ENCODE peak calls at places on chromosomes 1 and 21, in ten cellular contexts. One of them, this sample, is unnamed.

GRCh38 chr1:43128816-43129215 is 43.3 kb downstream of the EBNA1BP2 start:
- DNase-seq in stimulated activated CD4-positive, alpha-beta T cell treated with anti-CD3 and anti-CD28 coated beads, Interleukin-2, amount 100 ng/mL, for 48 hours: no peak
- DNase-seq in activated CD4-positive, alpha-beta T cell treated with anti-CD3 and anti-CD28 coated beads, Interleukin-2, amount 50 U/mL, for 1 hour: no peak
- DNase-seq in substantia nigra: no peak
- DNase-seq in CD8-positive, alpha-beta memory T cell: no peak
- DNase-seq in GOT3: no peak
- DNase-seq in T follicular helper cell: no peak
- DNase-seq in stimulated activated naive CD4-positive, alpha-beta T cell: no peak
- DNase-seq in ACHN: no peak
- DNase-seq in stimulated activated naive CD8-positive, alpha-beta T cell treated with anti-CD3 and anti-CD28 coated beads, Interleukin-15, Interleukin-2, amounts not matched to agents 100 U/mL and 50 U/mL, for 24 hours: no peak
- DNase-seq in this sample: no peak

GRCh38 chr21:41726630-41726969 is 40.3 kb downstream of the RIPK4 start:
- DNase-seq in stimulated activated CD4-positive, alpha-beta T cell treated with anti-CD3 and anti-CD28 coated beads, Interleukin-2, amount 100 ng/mL, for 48 hours: no peak
- DNase-seq in activated CD4-positive, alpha-beta T cell treated with anti-CD3 and anti-CD28 coated beads, Interleukin-2, amount 50 U/mL, for 1 hour: no peak
- DNase-seq in substantia nigra: no peak
- DNase-seq in CD8-positive, alpha-beta memory T cell: no peak
- DNase-seq in GOT3: no peak
- DNase-seq in T follicular helper cell: no peak
- DNase-seq in stimulated activated naive CD4-positive, alpha-beta T cell: no peak
- DNase-seq in ACHN: no peak
- DNase-seq in stimulated activated naive CD8-positive, alpha-beta T cell treated with anti-CD3 and anti-CD28 coated beads, Interleukin-15, Interleukin-2, amounts not matched to agents 100 U/mL and 50 U/mL, for 24 hours: no peak
- DNase-seq in this sample: no peak

GRCh38 chr1:93740601-93741031 is 59.0 kb upstream of the BCAR3 start:
- DNase-seq in stimulated activated CD4-positive, alpha-beta T cell treated with anti-CD3 and anti-CD28 coated beads, Interleukin-2, amount 100 ng/mL, for 48 hours: no peak
- DNase-seq in activated CD4-positive, alpha-beta T cell treated with anti-CD3 and anti-CD28 coated beads, Interleukin-2, amount 50 U/mL, for 1 hour: no peak
- DNase-seq in substantia nigra: no peak
- DNase-seq in CD8-positive, alpha-beta memory T cell: no peak
- DNase-seq in GOT3: no peak
- DNase-seq in T follicular helper cell: no peak
- DNase-seq in stimulated activated naive CD4-positive, alpha-beta T cell: no peak
- DNase-seq in ACHN: no peak
- DNase-seq in stimulated activated naive CD8-positive, alpha-beta T cell treated with anti-CD3 and anti-CD28 coated beads, Interleukin-15, Interleukin-2, amounts not matched to agents 100 U/mL and 50 U/mL, for 24 hours: no peak
- DNase-seq in this sample: no peak

GRCh38 chr1:204990059-204990664 is 52.9 kb upstream of the CNTN2 start:
- DNase-seq in stimulated activated CD4-positive, alpha-beta T cell treated with anti-CD3 and anti-CD28 coated beads, Interleukin-2, amount 100 ng/mL, for 48 hours: no peak
- DNase-seq in activated CD4-positive, alpha-beta T cell treated with anti-CD3 and anti-CD28 coated beads, Interleukin-2, amount 50 U/mL, for 1 hour: no peak
- DNase-seq in substantia nigra: peak; percentile 36
- DNase-seq in CD8-positive, alpha-beta memory T cell: no peak
- DNase-seq in GOT3: no peak
- DNase-seq in T follicular helper cell: no peak
- DNase-seq in stimulated activated naive CD4-positive, alpha-beta T cell: no peak
- DNase-seq in ACHN: no peak
- DNase-seq in stimulated activated naive CD8-positive, alpha-beta T cell treated with anti-CD3 and anti-CD28 coated beads, Interleukin-15, Interleukin-2, amounts not matched to agents 100 U/mL and 50 U/mL, for 24 hours: no peak
- DNase-seq in this sample: no peak

GRCh38 chr1:231416896-231417295 is 5.2 kb downstream of the EGLN1 start:
- DNase-seq in stimulated activated CD4-positive, alpha-beta T cell treated with anti-CD3 and anti-CD28 coated beads, Interleukin-2, amount 100 ng/mL, for 48 hours: no peak
- DNase-seq in activated CD4-positive, alpha-beta T cell treated with anti-CD3 and anti-CD28 coated beads, Interleukin-2, amount 50 U/mL, for 1 hour: no peak
- DNase-seq in substantia nigra: no peak
- DNase-seq in CD8-positive, alpha-beta memory T cell: no peak
- DNase-seq in GOT3: no peak
- DNase-seq in T follicular helper cell: no peak
- DNase-seq in stimulated activated naive CD4-positive, alpha-beta T cell: no peak
- DNase-seq in ACHN: no peak
- DNase-seq in stimulated activated naive CD8-positive, alpha-beta T cell treated with anti-CD3 and anti-CD28 coated beads, Interleukin-15, Interleukin-2, amounts not matched to agents 100 U/mL and 50 U/mL, for 24 hours: no peak
- DNase-seq in this sample: no peak

GRCh38 chr1:247435026-247435770 is 19.2 kb downstream of the NLRP3 start:
- DNase-seq in stimulated activated CD4-positive, alpha-beta T cell treated with anti-CD3 and anti-CD28 coated beads, Interleukin-2, amount 100 ng/mL, for 48 hours: no peak
- DNase-seq in activated CD4-positive, alpha-beta T cell treated with anti-CD3 and anti-CD28 coated beads, Interleukin-2, amount 50 U/mL, for 1 hour: no peak
- DNase-seq in substantia nigra: no peak
- DNase-seq in CD8-positive, alpha-beta memory T cell: no peak
- DNase-seq in GOT3: no peak
- DNase-seq in T follicular helper cell: no peak
- DNase-seq in stimulated activated naive CD4-positive, alpha-beta T cell: no peak
- DNase-seq in ACHN: no peak
- DNase-seq in stimulated activated naive CD8-positive, alpha-beta T cell treated with anti-CD3 and anti-CD28 coated beads, Interleukin-15, Interleukin-2, amounts not matched to agents 100 U/mL and 50 U/mL, for 24 hours: no peak
- DNase-seq in this sample: no peak

GRCh38 chr1:12511516-12512468 is 106.2 kb downstream of the DHRS3 start:
- DNase-seq in stimulated activated CD4-positive, alpha-beta T cell treated with anti-CD3 and anti-CD28 coated beads, Interleukin-2, amount 100 ng/mL, for 48 hours: no peak
- DNase-seq in activated CD4-positive, alpha-beta T cell treated with anti-CD3 and anti-CD28 coated beads, Interleukin-2, amount 50 U/mL, for 1 hour: no peak
- DNase-seq in substantia nigra: no peak
- DNase-seq in CD8-positive, alpha-beta memory T cell: no peak
- DNase-seq in GOT3: no peak
- DNase-seq in T follicular helper cell: no peak
- DNase-seq in stimulated activated naive CD4-positive, alpha-beta T cell: no peak
- DNase-seq in ACHN: no peak
- DNase-seq in stimulated activated naive CD8-positive, alpha-beta T cell treated with anti-CD3 and anti-CD28 coated beads, Interleukin-15, Interleukin-2, amounts not matched to agents 100 U/mL and 50 U/mL, for 24 hours: no peak
- DNase-seq in this sample: no peak

GRCh38 chr21:37835512-37835911 is 80.7 kb downstream of the KCNJ6 start:
- DNase-seq in stimulated activated CD4-positive, alpha-beta T cell treated with anti-CD3 and anti-CD28 coated beads, Interleukin-2, amount 100 ng/mL, for 48 hours: no peak
- DNase-seq in activated CD4-positive, alpha-beta T cell treated with anti-CD3 and anti-CD28 coated beads, Interleukin-2, amount 50 U/mL, for 1 hour: no peak
- DNase-seq in substantia nigra: no peak
- DNase-seq in CD8-positive, alpha-beta memory T cell: no peak
- DNase-seq in GOT3: no peak
- DNase-seq in T follicular helper cell: no peak
- DNase-seq in stimulated activated naive CD4-positive, alpha-beta T cell: no peak
- DNase-seq in ACHN: no peak
- DNase-seq in stimulated activated naive CD8-positive, alpha-beta T cell treated with anti-CD3 and anti-CD28 coated beads, Interleukin-15, Interleukin-2, amounts not matched to agents 100 U/mL and 50 U/mL, for 24 hours: no peak
- DNase-seq in this sample: no peak

GRCh38 chr1:40305451-40305850 is 11.6 kb downstream of the COL9A2 start:
- DNase-seq in stimulated activated CD4-positive, alpha-beta T cell treated with anti-CD3 and anti-CD28 coated beads, Interleukin-2, amount 100 ng/mL, for 48 hours: no peak
- DNase-seq in activated CD4-positive, alpha-beta T cell treated with anti-CD3 and anti-CD28 coated beads, Interleukin-2, amount 50 U/mL, for 1 hour: no peak
- DNase-seq in substantia nigra: no peak
- DNase-seq in CD8-positive, alpha-beta memory T cell: no peak
- DNase-seq in GOT3: no peak
- DNase-seq in T follicular helper cell: no peak
- DNase-seq in stimulated activated naive CD4-positive, alpha-beta T cell: no peak
- DNase-seq in ACHN: peak; percentile 4
- DNase-seq in stimulated activated naive CD8-positive, alpha-beta T cell treated with anti-CD3 and anti-CD28 coated beads, Interleukin-15, Interleukin-2, amounts not matched to agents 100 U/mL and 50 U/mL, for 24 hours: peak; percentile 23
- DNase-seq in this sample: no peak

GRCh38 chr1:166489670-166490436 is 323.1 kb upstream of the FAM78B start:
- DNase-seq in stimulated activated CD4-positive, alpha-beta T cell treated with anti-CD3 and anti-CD28 coated beads, Interleukin-2, amount 100 ng/mL, for 48 hours: peak; percentile 27
- DNase-seq in activated CD4-positive, alpha-beta T cell treated with anti-CD3 and anti-CD28 coated beads, Interleukin-2, amount 50 U/mL, for 1 hour: peak; percentile 30
- DNase-seq in substantia nigra: no peak
- DNase-seq in CD8-positive, alpha-beta memory T cell: peak; percentile 58
- DNase-seq in GOT3: peak; percentile 33
- DNase-seq in T follicular helper cell: peak; percentile 6
- DNase-seq in stimulated activated naive CD4-positive, alpha-beta T cell: peak; percentile 18
- DNase-seq in ACHN: no peak
- DNase-seq in stimulated activated naive CD8-positive, alpha-beta T cell treated with anti-CD3 and anti-CD28 coated beads, Interleukin-15, Interleukin-2, amounts not matched to agents 100 U/mL and 50 U/mL, for 24 hours: peak; percentile 43
- DNase-seq in this sample: no peak

GRCh38 chr1:65229754-65230339 is 79.5 kb upstream of the DNAJC6 start:
- DNase-seq in stimulated activated CD4-positive, alpha-beta T cell treated with anti-CD3 and anti-CD28 coated beads, Interleukin-2, amount 100 ng/mL, for 48 hours: no peak
- DNase-seq in activated CD4-positive, alpha-beta T cell treated with anti-CD3 and anti-CD28 coated beads, Interleukin-2, amount 50 U/mL, for 1 hour: no peak
- DNase-seq in substantia nigra: no peak
- DNase-seq in CD8-positive, alpha-beta memory T cell: no peak
- DNase-seq in GOT3: no peak
- DNase-seq in T follicular helper cell: no peak
- DNase-seq in stimulated activated naive CD4-positive, alpha-beta T cell: no peak
- DNase-seq in ACHN: no peak
- DNase-seq in stimulated activated naive CD8-positive, alpha-beta T cell treated with anti-CD3 and anti-CD28 coated beads, Interleukin-15, Interleukin-2, amounts not matched to agents 100 U/mL and 50 U/mL, for 24 hours: no peak
- DNase-seq in this sample: no peak

GRCh38 chr1:39499668-39500067 is 8.2 kb downstream of the BMP8A start:
- DNase-seq in stimulated activated CD4-positive, alpha-beta T cell treated with anti-CD3 and anti-CD28 coated beads, Interleukin-2, amount 100 ng/mL, for 48 hours: no peak
- DNase-seq in activated CD4-positive, alpha-beta T cell treated with anti-CD3 and anti-CD28 coated beads, Interleukin-2, amount 50 U/mL, for 1 hour: no peak
- DNase-seq in substantia nigra: no peak
- DNase-seq in CD8-positive, alpha-beta memory T cell: no peak
- DNase-seq in GOT3: no peak
- DNase-seq in T follicular helper cell: no peak
- DNase-seq in stimulated activated naive CD4-positive, alpha-beta T cell: no peak
- DNase-seq in ACHN: no peak
- DNase-seq in stimulated activated naive CD8-positive, alpha-beta T cell treated with anti-CD3 and anti-CD28 coated beads, Interleukin-15, Interleukin-2, amounts not matched to agents 100 U/mL and 50 U/mL, for 24 hours: no peak
- DNase-seq in this sample: no peak

GRCh38 chr21:42118901-42119300 is 47.8 kb downstream of the UMODL1 start:
- DNase-seq in stimulated activated CD4-positive, alpha-beta T cell treated with anti-CD3 and anti-CD28 coated beads, Interleukin-2, amount 100 ng/mL, for 48 hours: no peak
- DNase-seq in activated CD4-positive, alpha-beta T cell treated with anti-CD3 and anti-CD28 coated beads, Interleukin-2, amount 50 U/mL, for 1 hour: no peak
- DNase-seq in substantia nigra: no peak
- DNase-seq in CD8-positive, alpha-beta memory T cell: no peak
- DNase-seq in GOT3: no peak
- DNase-seq in T follicular helper cell: no peak
- DNase-seq in stimulated activated naive CD4-positive, alpha-beta T cell: no peak
- DNase-seq in ACHN: no peak
- DNase-seq in stimulated activated naive CD8-positive, alpha-beta T cell treated with anti-CD3 and anti-CD28 coated beads, Interleukin-15, Interleukin-2, amounts not matched to agents 100 U/mL and 50 U/mL, for 24 hours: no peak
- DNase-seq in this sample: no peak

GRCh38 chr1:77953907-77954306 is 25.0 kb downstream of the FUBP1 start:
- DNase-seq in stimulated activated CD4-positive, alpha-beta T cell treated with anti-CD3 and anti-CD28 coated beads, Interleukin-2, amount 100 ng/mL, for 48 hours: no peak
- DNase-seq in activated CD4-positive, alpha-beta T cell treated with anti-CD3 and anti-CD28 coated beads, Interleukin-2, amount 50 U/mL, for 1 hour: no peak
- DNase-seq in substantia nigra: no peak
- DNase-seq in CD8-positive, alpha-beta memory T cell: no peak
- DNase-seq in GOT3: no peak
- DNase-seq in T follicular helper cell: no peak
- DNase-seq in stimulated activated naive CD4-positive, alpha-beta T cell: no peak
- DNase-seq in ACHN: no peak
- DNase-seq in stimulated activated naive CD8-positive, alpha-beta T cell treated with anti-CD3 and anti-CD28 coated beads, Interleukin-15, Interleukin-2, amounts not matched to agents 100 U/mL and 50 U/mL, for 24 hours: no peak
- DNase-seq in this sample: no peak

GRCh38 chr1:152743371-152744145 is 14.3 kb upstream of the KPRP start:
- DNase-seq in stimulated activated CD4-positive, alpha-beta T cell treated with anti-CD3 and anti-CD28 coated beads, Interleukin-2, amount 100 ng/mL, for 48 hours: no peak
- DNase-seq in activated CD4-positive, alpha-beta T cell treated with anti-CD3 and anti-CD28 coated beads, Interleukin-2, amount 50 U/mL, for 1 hour: no peak
- DNase-seq in substantia nigra: no peak
- DNase-seq in CD8-positive, alpha-beta memory T cell: no peak
- DNase-seq in GOT3: no peak
- DNase-seq in T follicular helper cell: no peak
- DNase-seq in stimulated activated naive CD4-positive, alpha-beta T cell: no peak
- DNase-seq in ACHN: no peak
- DNase-seq in stimulated activated naive CD8-positive, alpha-beta T cell treated with anti-CD3 and anti-CD28 coated beads, Interleukin-15, Interleukin-2, amounts not matched to agents 100 U/mL and 50 U/mL, for 24 hours: no peak
- DNase-seq in this sample: no peak

GRCh38 chr1:14055442-14056225 is 355.6 kb downstream of the PRDM2 start:
- DNase-seq in stimulated activated CD4-positive, alpha-beta T cell treated with anti-CD3 and anti-CD28 coated beads, Interleukin-2, amount 100 ng/mL, for 48 hours: no peak
- DNase-seq in activated CD4-positive, alpha-beta T cell treated with anti-CD3 and anti-CD28 coated beads, Interleukin-2, amount 50 U/mL, for 1 hour: no peak
- DNase-seq in substantia nigra: no peak
- DNase-seq in CD8-positive, alpha-beta memory T cell: no peak
- DNase-seq in GOT3: no peak
- DNase-seq in T follicular helper cell: no peak
- DNase-seq in stimulated activated naive CD4-positive, alpha-beta T cell: no peak
- DNase-seq in ACHN: no peak
- DNase-seq in stimulated activated naive CD8-positive, alpha-beta T cell treated with anti-CD3 and anti-CD28 coated beads, Interleukin-15, Interleukin-2, amounts not matched to agents 100 U/mL and 50 U/mL, for 24 hours: no peak
- DNase-seq in this sample: peak; percentile 6

GRCh38 chr1:213014642-213015041 is 1.0 kb downstream of the ANGEL2 start:
- DNase-seq in stimulated activated CD4-positive, alpha-beta T cell treated with anti-CD3 and anti-CD28 coated beads, Interleukin-2, amount 100 ng/mL, for 48 hours: no peak
- DNase-seq in activated CD4-positive, alpha-beta T cell treated with anti-CD3 and anti-CD28 coated beads, Interleukin-2, amount 50 U/mL, for 1 hour: no peak
- DNase-seq in substantia nigra: no peak
- DNase-seq in CD8-positive, alpha-beta memory T cell: no peak
- DNase-seq in GOT3: no peak
- DNase-seq in T follicular helper cell: no peak
- DNase-seq in stimulated activated naive CD4-positive, alpha-beta T cell: no peak
- DNase-seq in ACHN: peak; percentile 26
- DNase-seq in stimulated activated naive CD8-positive, alpha-beta T cell treated with anti-CD3 and anti-CD28 coated beads, Interleukin-15, Interleukin-2, amounts not matched to agents 100 U/mL and 50 U/mL, for 24 hours: no peak
- DNase-seq in this sample: no peak

GRCh38 chr1:57983441-57983840 is 559.6 kb upstream of the DAB1 start:
- DNase-seq in stimulated activated CD4-positive, alpha-beta T cell treated with anti-CD3 and anti-CD28 coated beads, Interleukin-2, amount 100 ng/mL, for 48 hours: no peak
- DNase-seq in activated CD4-positive, alpha-beta T cell treated with anti-CD3 and anti-CD28 coated beads, Interleukin-2, amount 50 U/mL, for 1 hour: no peak
- DNase-seq in substantia nigra: no peak
- DNase-seq in CD8-positive, alpha-beta memory T cell: no peak
- DNase-seq in GOT3: no peak
- DNase-seq in T follicular helper cell: no peak
- DNase-seq in stimulated activated naive CD4-positive, alpha-beta T cell: no peak
- DNase-seq in ACHN: no peak
- DNase-seq in stimulated activated naive CD8-positive, alpha-beta T cell treated with anti-CD3 and anti-CD28 coated beads, Interleukin-15, Interleukin-2, amounts not matched to agents 100 U/mL and 50 U/mL, for 24 hours: no peak
- DNase-seq in this sample: no peak

GRCh38 chr21:8988696-8989095 is 1532.7 kb upstream of the TPTE start:
- DNase-seq in stimulated activated CD4-positive, alpha-beta T cell treated with anti-CD3 and anti-CD28 coated beads, Interleukin-2, amount 100 ng/mL, for 48 hours: no peak
- DNase-seq in activated CD4-positive, alpha-beta T cell treated with anti-CD3 and anti-CD28 coated beads, Interleukin-2, amount 50 U/mL, for 1 hour: no peak
- DNase-seq in substantia nigra: no peak
- DNase-seq in CD8-positive, alpha-beta memory T cell: no peak
- DNase-seq in GOT3: no peak
- DNase-seq in T follicular helper cell: no peak
- DNase-seq in stimulated activated naive CD4-positive, alpha-beta T cell: no peak
- DNase-seq in ACHN: no peak
- DNase-seq in stimulated activated naive CD8-positive, alpha-beta T cell treated with anti-CD3 and anti-CD28 coated beads, Interleukin-15, Interleukin-2, amounts not matched to agents 100 U/mL and 50 U/mL, for 24 hours: no peak
- DNase-seq in this sample: no peak

GRCh38 chr1:151282883-151283725 is 1.0 kb downstream of the ZNF687 start:
- DNase-seq in stimulated activated CD4-positive, alpha-beta T cell treated with anti-CD3 and anti-CD28 coated beads, Interleukin-2, amount 100 ng/mL, for 48 hours: no peak
- DNase-seq in activated CD4-positive, alpha-beta T cell treated with anti-CD3 and anti-CD28 coated beads, Interleukin-2, amount 50 U/mL, for 1 hour: peak; percentile 13
- DNase-seq in substantia nigra: peak; percentile 34
- DNase-seq in CD8-positive, alpha-beta memory T cell: peak; percentile 16
- DNase-seq in GOT3: no peak
- DNase-seq in T follicular helper cell: peak; percentile 9
- DNase-seq in stimulated activated naive CD4-positive, alpha-beta T cell: no peak
- DNase-seq in ACHN: peak; percentile 29
- DNase-seq in stimulated activated naive CD8-positive, alpha-beta T cell treated with anti-CD3 and anti-CD28 coated beads, Interleukin-15, Interleukin-2, amounts not matched to agents 100 U/mL and 50 U/mL, for 24 hours: peak; percentile 45
- DNase-seq in this sample: no peak

GRCh38 chr1:157978547-157979403 is 14.7 kb upstream of the KIRREL1 start:
- DNase-seq in stimulated activated CD4-positive, alpha-beta T cell treated with anti-CD3 and anti-CD28 coated beads, Interleukin-2, amount 100 ng/mL, for 48 hours: no peak
- DNase-seq in activated CD4-positive, alpha-beta T cell treated with anti-CD3 and anti-CD28 coated beads, Interleukin-2, amount 50 U/mL, for 1 hour: no peak
- DNase-seq in substantia nigra: no peak
- DNase-seq in CD8-positive, alpha-beta memory T cell: no peak
- DNase-seq in GOT3: no peak
- DNase-seq in T follicular helper cell: no peak
- DNase-seq in stimulated activated naive CD4-positive, alpha-beta T cell: no peak
- DNase-seq in ACHN: no peak
- DNase-seq in stimulated activated naive CD8-positive, alpha-beta T cell treated with anti-CD3 and anti-CD28 coated beads, Interleukin-15, Interleukin-2, amounts not matched to agents 100 U/mL and 50 U/mL, for 24 hours: no peak
- DNase-seq in this sample: no peak

This sample was measured in occipital lobe.